ENCODE peak calls at places on chromosomes 6 and 20, in six cellular contexts. E, U, G, B, V and M are unnamed samples.

GRCh38 chr20:32961956-32962517 is 42.2 kb downstream of the SUN5 start:
- DNase-seq in G (no peak), E (no peak), B (peak), V (no peak), U (peak), M (no peak)

GRCh38 chr6:168636147-168636982 is 195.4 kb downstream of the SMOC2 start:
- DNase-seq in B (no peak), V (no peak), E (no peak), G (no peak), U (peak), M (no peak)

GRCh38 chr20:51172558-51173428 is 149.9 kb upstream of the KCNG1 start:
- DNase-seq in V (no peak), E (no peak), U (no peak), B (no peak), G (no peak), M (no peak)

GRCh38 chr6:291697-292505 is at the start of gene DUSP22:
- DNase-seq in B (peak), U (peak), V (peak), E (peak), G (peak), M (no peak)

GRCh38 chr20:44651507-44652373 is at the start of gene ADA:
- DNase-seq in E (no peak), V (peak), U (peak), G (peak), B (no peak), M (peak)

GRCh38 chr20:64167676-64168075 is 3.4 kb downstream of the MYT1 start:
- DNase-seq in E (no peak), U (peak), B (no peak), V (no peak), G (no peak), M (no peak)

GRCh38 chr6:46815130-46815529 is 21.9 kb downstream of the MEP1A start:
- DNase-seq in V (no peak), E (no peak), U (no peak), B (no peak), G (no peak), M (no peak)

GRCh38 chr6:41706876-41707564 is 28.4 kb downstream of the TFEB start:
- DNase-seq in V (peak), E (peak), U (peak), G (no peak), B (no peak), M (no peak)

GRCh38 chr20:37562695-37563480 is 35.2 kb upstream of the BLCAP start:
- DNase-seq in G (no peak), V (no peak), B (peak), U (no peak), E (no peak), M (no peak)

GRCh38 chr20:2236266-2236665 is 59.5 kb upstream of the TGM3 start:
- DNase-seq in U (no peak), B (no peak), E (peak), G (no peak), V (no peak), M (no peak)

GRCh38 chr6:35185302-35185681 is 28.5 kb upstream of the SCUBE3 start:
- DNase-seq in U (peak), G (no peak), E (peak), B (no peak), V (peak), M (no peak)

GRCh38 chr20:19025430-19026120 is 186.9 kb upstream of the SLC24A3 start:
- DNase-seq in U (no peak), G (no peak), V (no peak), B (peak), E (no peak), M (no peak)

GRCh38 chr6:156911581-156911980 is 134.4 kb downstream of the ARID1B start:
- DNase-seq in G (no peak), U (no peak), E (no peak), V (no peak), B (no peak), M (no peak)

GRCh38 chr6:83192456-83192855 is 609 bp downstream of the PGM3 start:
- DNase-seq in V (no peak), B (no peak), U (no peak), E (peak), G (no peak), M (no peak)

GRCh38 chr20:57070296-57070695 is 196.1 kb downstream of the BMP7 start:
- DNase-seq in G (no peak), E (no peak), U (no peak), V (no peak), B (no peak), M (no peak)

GRCh38 chr6:90820436-90820835 is 233.6 kb upstream of the MAP3K7 start:
- DNase-seq in B (no peak), G (no peak), E (no peak), V (no peak), U (no peak), M (no peak)

GRCh38 chr6:88380083-88380482 is 213.9 kb upstream of the CNR1 start:
- DNase-seq in V (peak), B (no peak), E (peak), U (peak), G (peak), M (no peak)

GRCh38 chr6:110043366-110043994 is 65.4 kb downstream of the GPR6 start:
- DNase-seq in G (no peak), B (peak), U (no peak), V (no peak), E (no peak), M (no peak)

GRCh38 chr6:119978274-119978889 is 628.8 kb upstream of the MAN1A1 start:
- DNase-seq in G (no peak), B (no peak), V (no peak), U (no peak), E (peak), M (no peak)

GRCh38 chr6:108766886-108767285 is 81.3 kb upstream of the ARMC2 start:
- DNase-seq in G (no peak), B (peak), V (no peak), E (no peak), U (no peak), M (no peak)

GRCh38 chr20:64211874-64212658 is 43.5 kb upstream of the PCMTD2 start:
- DNase-seq in B (no peak), U (peak), V (no peak), G (no peak), E (no peak), M (no peak)

GRCh38 chr20:32040142-32040953 is 11.7 kb upstream of the HCK start:
- DNase-seq in B (no peak), V (peak), G (no peak), E (no peak), U (no peak), M (peak)

GRCh38 chr6:31822038-31822821 is 5.3 kb upstream of the HSPA1B start:
- DNase-seq in E (peak), V (peak), B (peak), G (peak), U (peak), M (peak)

GRCh38 chr6:38404900-38405556 is 234.7 kb downstream of the BTBD9 start:
- DNase-seq in G (no peak), B (no peak), U (no peak), V (no peak), E (peak), M (no peak)

GRCh38 chr20:64037498-64038213 is 1.7 kb downstream of the C20orf204 start:
- DNase-seq in E (no peak), B (no peak), G (no peak), U (no peak), V (no peak), M (no peak)

GRCh38 chr20:32672315-32672981 is 1.3 kb downstream of the C20orf203 start:
- DNase-seq in B (no peak), G (no peak), V (no peak), U (no peak), E (no peak), M (no peak)

GRCh38 chr20:58065508-58066361 is 162.7 kb downstream of the ANKRD60 start:
- DNase-seq in G (no peak), V (no peak), U (no peak), B (peak), E (no peak), M (no peak)

GRCh38 chr20:25195962-25196700 is 619 bp downstream of the ENTPD6 start:
- DNase-seq in V (peak), G (no peak), B (peak), E (no peak), U (peak), M (no peak)

GRCh38 chr20:50283370-50283769 is 92.7 kb downstream of the CEBPB start:
- DNase-seq in B (no peak), V (peak), E (no peak), U (peak), G (no peak), M (no peak)

GRCh38 chr20:57220187-57221165 is 46.0 kb downstream of the BMP7 start:
- DNase-seq in V (no peak), B (no peak), G (no peak), U (no peak), E (no peak), M (no peak)

GRCh38 chr6:1849686-1850580 is 240.2 kb downstream of the FOXC1 start:
- DNase-seq in B (no peak), E (no peak), U (no peak), V (no peak), G (no peak), M (no peak)

GRCh38 chr20:43953919-43954617 is 39.4 kb downstream of the TOX2 start:
- DNase-seq in U (no peak), E (no peak), B (no peak), G (no peak), V (no peak), M (no peak)

GRCh38 chr6:22367331-22367730 is 70.5 kb upstream of the PRL start:
- DNase-seq in U (no peak), V (no peak), G (no peak), B (no peak), E (no peak), M (no peak)

GRCh38 chr6:122751291-122751690 is 28.2 kb upstream of the FABP7 start:
- DNase-seq in U (no peak), G (no peak), V (no peak), B (no peak), E (no peak), M (no peak)

GRCh38 chr6:166026586-166027126 is 141.0 kb downstream of the TBXT start:
- DNase-seq in B (no peak), V (peak), E (no peak), G (no peak), U (peak), M (no peak)

GRCh38 chr6:124987999-124988591 is 25.9 kb downstream of the RNF217 start:
- DNase-seq in E (no peak), B (no peak), G (no peak), U (no peak), V (no peak), M (no peak)

GRCh38 chr6:124984668-124985338 is 22.6 kb downstream of the RNF217 start:
- DNase-seq in B (no peak), G (no peak), U (no peak), V (no peak), E (peak), M (no peak)

GRCh38 chr6:124983383-124983782 is 21.1 kb downstream of the RNF217 start:
- DNase-seq in B (no peak), G (no peak), U (no peak), E (no peak), V (no peak), M (no peak)

GRCh38 chr6:124987291-124987690 is 25.1 kb downstream of the RNF217 start:
- DNase-seq in E (peak), V (no peak), B (no peak), G (no peak), U (no peak), M (no peak)

DNA sequence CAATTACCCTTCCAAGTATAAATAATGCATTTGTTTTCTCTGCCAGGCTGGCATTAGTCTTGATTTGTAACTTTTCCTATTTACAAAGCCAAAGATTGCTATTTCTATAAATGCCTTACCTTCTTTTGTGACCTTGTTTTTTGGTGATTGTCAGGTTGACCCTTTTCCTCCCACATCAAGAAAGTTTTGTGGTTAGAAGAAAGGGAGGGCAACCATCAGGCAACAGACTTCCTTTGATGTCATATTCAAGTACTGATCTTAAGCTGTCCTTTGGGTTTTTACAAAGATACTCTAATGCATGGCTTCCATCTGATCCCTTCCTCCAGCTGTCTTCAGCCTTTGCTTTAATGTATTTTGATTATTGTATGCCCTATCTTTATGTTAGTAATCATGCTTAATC is 23.9 kb downstream of the RNF217 start:
- DNase-seq in E (no peak), U (no peak), B (no peak), G (no peak), V (no peak), M (no peak)
- H3K27ac ChIP-seq in E (no peak), U (no peak), B (no peak), G (no peak), V (no peak), M (no peak)

DNA sequence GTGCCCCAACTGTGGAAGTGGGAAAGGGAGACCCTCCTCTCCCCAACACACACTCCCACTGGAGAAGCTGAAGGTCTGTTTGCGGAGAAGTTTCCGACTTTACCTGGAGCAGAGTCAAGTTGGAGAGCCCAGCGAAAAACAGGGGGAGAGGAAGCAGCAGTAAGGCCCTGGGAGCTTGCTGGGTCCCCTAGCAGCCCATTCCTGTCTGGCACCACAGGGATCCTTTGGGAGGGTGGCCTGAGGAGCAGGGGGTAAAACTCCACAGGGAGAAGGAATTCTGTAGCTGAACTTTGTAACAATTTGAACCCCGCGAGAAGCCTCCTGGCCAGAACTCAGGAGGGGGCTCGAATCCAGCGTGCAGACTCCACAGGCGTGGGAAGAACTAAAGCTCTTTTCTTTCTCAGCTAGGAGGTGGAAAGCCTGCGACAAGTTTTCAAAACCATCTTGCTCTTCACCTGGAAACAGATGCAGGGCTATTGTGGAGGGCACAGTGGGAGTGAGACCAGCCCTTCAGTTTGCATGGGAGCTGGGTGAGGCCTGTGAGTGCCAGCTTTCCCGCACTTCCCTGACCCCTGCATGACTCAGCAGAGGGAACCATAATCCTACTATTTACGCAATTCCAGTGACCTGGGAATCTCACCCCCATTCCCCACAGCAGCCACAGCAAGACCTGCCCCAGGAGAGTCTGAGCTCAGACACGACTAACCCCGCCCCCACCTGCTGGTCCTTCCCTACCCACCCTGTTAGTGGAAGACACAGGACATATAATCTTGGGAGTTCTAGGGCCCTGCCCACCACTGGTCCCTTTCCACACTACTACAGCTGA is 25.8 kb downstream of the SERPINB9 start:
- DNase-seq in U (no peak), V (no peak), G (no peak), B (peak), E (peak), M (no peak)
- H3K27ac ChIP-seq in U (peak), V (peak), G (peak), B (peak), E (peak), M (peak)

DNA sequence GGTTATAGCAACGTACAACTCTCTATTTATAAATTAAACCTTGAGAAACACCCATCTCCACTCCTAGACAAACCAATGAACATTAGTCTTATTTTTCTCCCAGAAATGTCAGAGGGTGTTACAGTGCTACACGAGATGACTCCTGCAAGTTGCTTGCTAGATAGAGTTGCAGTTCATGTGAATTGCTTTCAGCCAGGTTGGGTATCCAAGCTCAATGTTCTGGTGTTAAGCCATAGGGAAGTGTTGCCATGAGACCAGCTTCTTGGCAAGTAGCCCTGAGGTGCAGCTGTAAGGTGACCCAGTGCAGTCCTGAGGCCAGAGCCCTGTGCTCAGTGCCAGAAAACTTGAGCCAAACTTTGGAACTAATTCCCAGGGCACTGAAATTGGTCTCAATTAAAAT is 51.3 kb upstream of the REV3L start:
- DNase-seq in B (no peak), V (peak), G (peak), U (no peak), E (peak), M (no peak)
- H3K27ac ChIP-seq in B (no peak), V (no peak), G (no peak), U (no peak), E (no peak), M (no peak)

DNA sequence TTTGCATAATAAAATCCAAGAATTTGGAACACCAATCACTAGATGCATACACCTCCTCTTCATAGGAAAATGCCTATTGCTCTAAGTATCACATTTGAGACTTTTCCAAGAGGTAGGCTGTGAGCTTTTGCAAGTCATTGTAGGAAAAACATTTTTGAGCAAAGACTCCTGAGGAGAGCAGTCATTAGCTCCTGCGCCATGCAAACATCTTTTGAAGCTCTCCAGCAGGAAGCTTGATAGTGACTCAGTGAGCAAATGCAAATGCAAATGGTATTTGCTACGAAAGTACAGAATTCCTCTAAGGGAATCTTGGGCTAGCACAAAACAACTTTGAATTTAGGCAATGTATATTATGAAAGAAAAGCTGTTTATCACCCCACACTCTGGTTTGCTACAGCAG is 750.4 kb downstream of the QKI start:
- DNase-seq in E (no peak), G (no peak), V (no peak), B (no peak), U (no peak), M (no peak)
- H3K27ac ChIP-seq in E (no peak), G (no peak), V (no peak), B (no peak), U (no peak), M (no peak)